ENCODE peak calls at places on chromosome 1, in nine cellular contexts. G is mesothelial cell of epicardium, E is prostate gland, X is MCF 10A, K is colonic mucosa, Y is psoas muscle, J is suprapubic skin, O is left ventricle myocardium inferior, Z is fibroblast of pulmonary artery. W is an unnamed sample.

GRCh38 chr1:235486321-235486720 is 17.9 kb downstream of the B3GALNT2 start:
- DNase-seq in G (no peak), E (no peak), X (no peak), K (no peak), Y (no peak), J (no peak), O (no peak), Z (peak; percentile 26), W (no peak)

GRCh38 chr1:200221614-200222282 is 188.1 kb downstream of the ZNF281 start:
- DNase-seq in G (no peak), E (no peak), X (no peak), K (no peak), Y (no peak), J (no peak), O (no peak), Z (no peak), W (no peak)

GRCh38 chr1:113990541-113990940 is 11.3 kb downstream of the OLFML3 start:
- DNase-seq in G (no peak), E (no peak), X (no peak), K (no peak), Y (no peak), J (no peak), O (no peak), Z (no peak), W (no peak)

GRCh38 chr1:111961773-111962565 is 27.5 kb downstream of the KCND3 start:
- DNase-seq in G (no peak), E (no peak), X (no peak), K (no peak), Y (no peak), J (no peak), O (peak; percentile 45), Z (no peak), W (no peak)

GRCh38 chr1:40185951-40186864 is 25.0 kb downstream of the RLF start:
- DNase-seq in G (no peak), E (no peak), X (peak; percentile 9), K (no peak), Y (no peak), J (no peak), O (no peak), Z (peak; percentile 9), W (no peak)

GRCh38 chr1:117564227-117565082 is 41.4 kb upstream of the TENT5C start:
- DNase-seq in G (peak; percentile 11), E (no peak), X (no peak), K (no peak), Y (no peak), J (peak; percentile 49), O (no peak), Z (no peak), W (no peak)

GRCh38 chr1:145912128-145912641 is 2.3 kb upstream of the ITGA10 start:
- DNase-seq in G (no peak), E (no peak), X (no peak), K (no peak), Y (no peak), J (no peak), O (no peak), Z (no peak), W (no peak)

GRCh38 chr1:3717041-3717714 is 35.1 kb upstream of the CCDC27 start:
- DNase-seq in G (no peak), E (peak; percentile 92), X (peak; percentile 95), K (no peak), Y (no peak), J (no peak), O (no peak), Z (no peak), W (no peak)

GRCh38 chr1:219459321-219460105 is 153.4 kb downstream of the ZC3H11B start:
- DNase-seq in G (no peak), E (no peak), X (peak; percentile 45), K (no peak), Y (no peak), J (no peak), O (no peak), Z (no peak), W (no peak)

GRCh38 chr1:230550428-230550827 is 91.9 kb upstream of the COG2 start:
- DNase-seq in G (no peak), E (no peak), X (peak; percentile 65), K (no peak), Y (no peak), J (no peak), O (no peak), Z (no peak), W (no peak)

GRCh38 chr1:96886474-96886873 is 164.9 kb downstream of the PTBP2 start:
- DNase-seq in G (no peak), E (no peak), X (no peak), K (no peak), Y (no peak), J (no peak), O (no peak), Z (no peak), W (no peak)

GRCh38 chr1:239308701-239309333 is 77.6 kb upstream of the CHRM3 start:
- DNase-seq in G (peak; percentile 50), E (no peak), X (peak; percentile 51), K (peak; percentile 66), Y (no peak), J (no peak), O (no peak), Z (no peak), W (peak; percentile 68)

GRCh38 chr1:86231076-86231475 is 74.5 kb upstream of the COL24A1 start:
- DNase-seq in G (no peak), E (no peak), X (peak; percentile 6), K (no peak), Y (no peak), J (no peak), O (no peak), Z (no peak), W (no peak)

GRCh38 chr1:201958348-201958747 is 3.0 kb downstream of the TIMM17A start:
- DNase-seq in G (no peak), E (no peak), X (no peak), K (no peak), Y (no peak), J (no peak), O (no peak), Z (no peak), W (no peak)

GRCh38 chr1:85617582-85618237 is 37.1 kb downstream of the CCN1 start:
- DNase-seq in G (no peak), E (no peak), X (no peak), K (no peak), Y (no peak), J (no peak), O (no peak), Z (peak; percentile 34), W (no peak)

GRCh38 chr1:213820362-213821149 is 167.2 kb upstream of the PROX1 start:
- DNase-seq in G (no peak), E (no peak), X (peak; percentile 55), K (no peak), Y (no peak), J (no peak), O (no peak), Z (no peak), W (no peak)

GRCh38 chr1:20188455-20188817 is 2.1 kb upstream of the PLA2G2C start:
- DNase-seq in G (no peak), E (no peak), X (no peak), K (no peak), Y (no peak), J (no peak), O (no peak), Z (no peak), W (no peak)

GRCh38 chr1:235227414-235227813 is 66.4 kb upstream of the RBM34 start:
- DNase-seq in G (no peak), E (no peak), X (no peak), K (no peak), Y (no peak), J (no peak), O (no peak), Z (no peak), W (no peak)

GRCh38 chr1:224616761-224617409 is 768 bp downstream of the CNIH3 start:
- DNase-seq in G (no peak), E (no peak), X (no peak), K (no peak), Y (no peak), J (no peak), O (no peak), Z (no peak), W (peak; percentile 48)

GRCh38 chr1:10764296-10764798 is 32.1 kb downstream of the CASZ1 start:
- DNase-seq in G (no peak), E (no peak), X (no peak), K (no peak), Y (no peak), J (no peak), O (no peak), Z (no peak), W (no peak)

DNA sequence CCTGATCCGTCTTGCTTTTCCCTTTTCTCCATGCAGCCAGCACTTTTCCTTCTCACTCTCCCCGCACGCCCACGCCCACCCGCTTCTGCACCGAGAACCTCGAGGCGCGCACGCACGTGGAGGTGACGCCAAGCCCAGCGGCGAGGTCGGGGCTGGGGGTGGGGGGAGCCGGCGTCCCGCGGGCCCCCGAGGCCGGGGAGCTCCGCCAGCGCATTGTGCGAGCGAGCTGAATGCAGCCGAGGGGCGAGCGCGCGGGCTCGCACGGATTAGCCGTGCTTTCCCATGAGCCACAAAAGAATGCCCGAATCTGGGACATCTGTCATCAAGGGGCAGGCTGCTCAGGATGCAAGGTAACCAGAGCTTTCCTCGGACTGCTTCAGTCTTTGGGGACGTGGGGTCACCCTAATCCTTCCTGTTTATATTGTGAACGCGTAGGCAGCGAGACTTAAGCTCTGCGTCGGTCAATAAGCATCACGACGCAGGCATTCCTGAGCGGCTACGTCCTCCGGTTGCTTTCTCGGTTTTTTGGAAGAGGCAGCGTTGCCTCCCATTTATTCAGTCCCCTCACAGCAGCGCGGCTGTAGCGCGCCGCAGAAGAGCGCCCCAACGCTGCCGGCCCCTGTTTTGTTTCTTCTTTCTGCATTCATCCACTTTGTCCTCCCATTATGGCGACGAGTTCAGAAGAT is 67.3 kb upstream of the AKT3 start:
- DNase-seq in G (peak; percentile 50), E (peak; percentile 11), X (no peak), K (peak; percentile 21), Y (peak; percentile 23), J (no peak), O (peak; percentile 21), Z (peak; percentile 88), W (peak; percentile 65)
- TF ChIP-seq CTCF in G (no peak), E (no peak), X (no peak), K (no peak), Y (no peak), J (no peak), O (peak; percentile 9), Z (no peak), W (no peak)

GRCh38 chr1:151689494-151689893 is 27.1 kb downstream of the CELF3 start:
- DNase-seq in G (no peak), E (no peak), X (no peak), K (no peak), Y (no peak), J (no peak), O (no peak), Z (no peak), W (no peak)

GRCh38 chr1:151693057-151693651 is 23.4 kb downstream of the CELF3 start:
- DNase-seq in G (no peak), E (no peak), X (peak; percentile 60), K (peak; percentile 20), Y (no peak), J (no peak), O (no peak), Z (peak; percentile 62), W (no peak)
- TF ChIP-seq CTCF in G (no peak), E (peak; percentile 48), X (peak; percentile 74), K (peak; percentile 52), Y (peak; percentile 42), J (no peak), O (peak; percentile 61), Z (peak; percentile 85), W (peak; percentile 34)

GRCh38 chr1:30090421-30090820 is 633.0 kb downstream of the MATN1 start:
- DNase-seq in G (no peak), E (no peak), X (no peak), K (no peak), Y (no peak), J (no peak), O (no peak), Z (no peak), W (no peak)
- TF ChIP-seq CTCF in G (no peak), E (no peak), X (no peak), K (no peak), Y (no peak), J (no peak), O (no peak), Z (no peak), W (no peak)

GRCh38 chr1:154326546-154327465 is 1.5 kb downstream of the ATP8B2 start:
- DNase-seq in G (no peak), E (no peak), X (peak; percentile 47), K (peak; percentile 52), Y (peak; percentile 79), J (peak; percentile 87), O (peak; percentile 38), Z (peak; percentile 56), W (no peak)
- TF ChIP-seq CTCF in G (no peak), E (no peak), X (no peak), K (no peak), Y (no peak), J (no peak), O (peak; percentile 39), Z (no peak), W (peak; percentile 27)

W was measured in glutamatergic neuron.